ENCODE peak calls at places on chromosome 2, in nine cellular contexts. J, H, S, O, K, C, Q, F and N are unnamed samples. For H3K9me3, the result is how much of the 10 kb centered on the place peaks cover.

GRCh38 chr2:9071032-9071431 is 67.5 kb upstream of the MBOAT2 start:
- DNase-seq in Q (peak), O (peak), C (no peak), F (peak), S (peak), J (peak), H (peak), K (peak), N (peak)

GRCh38 chr2:575030-575727 is 102.0 kb downstream of the TMEM18 start:
- DNase-seq in F (no peak), O (no peak), Q (no peak), S (no peak), K (no peak), J (no peak), C (no peak), H (no peak), N (no peak)

GRCh38 chr2:58539973-58540372 is 298.8 kb upstream of the FANCL start:
- DNase-seq in C (peak), J (no peak), H (no peak), O (peak), F (no peak), S (no peak), Q (no peak), K (no peak), N (peak)

GRCh38 chr2:16023663-16024360 is 83.5 kb downstream of the MYCN start:
- DNase-seq in O (no peak), J (no peak), F (no peak), S (no peak), H (no peak), K (no peak), C (no peak), Q (no peak), N (no peak)

GRCh38 chr2:127165539-127165935 is 54.6 kb downstream of the CYP27C1 start:
- DNase-seq in C (no peak), H (no peak), O (no peak), J (no peak), Q (no peak), K (no peak), F (no peak), S (no peak), N (no peak)

GRCh38 chr2:98509542-98510321 is 65.1 kb downstream of the INPP4A start:
- DNase-seq in C (no peak), J (no peak), O (no peak), K (peak), H (no peak), S (no peak), Q (no peak), F (no peak), N (no peak)

GRCh38 chr2:37560863-37561614 is 110.4 kb downstream of the CDC42EP3 start:
- DNase-seq in O (peak), S (peak), J (no peak), H (no peak), K (no peak), Q (no peak), C (no peak), F (no peak), N (no peak)

GRCh38 chr2:241796610-241797138 is 12.3 kb upstream of the NEU4 start:
- DNase-seq in F (no peak), J (no peak), C (no peak), S (no peak), K (no peak), Q (no peak), H (no peak), O (no peak), N (no peak)

GRCh38 chr2:5695641-5696350 is 3.6 kb downstream of the SOX11 start:
- DNase-seq in S (peak), F (no peak), K (no peak), C (peak), H (no peak), O (peak), Q (no peak), J (no peak), N (peak)

DNA sequence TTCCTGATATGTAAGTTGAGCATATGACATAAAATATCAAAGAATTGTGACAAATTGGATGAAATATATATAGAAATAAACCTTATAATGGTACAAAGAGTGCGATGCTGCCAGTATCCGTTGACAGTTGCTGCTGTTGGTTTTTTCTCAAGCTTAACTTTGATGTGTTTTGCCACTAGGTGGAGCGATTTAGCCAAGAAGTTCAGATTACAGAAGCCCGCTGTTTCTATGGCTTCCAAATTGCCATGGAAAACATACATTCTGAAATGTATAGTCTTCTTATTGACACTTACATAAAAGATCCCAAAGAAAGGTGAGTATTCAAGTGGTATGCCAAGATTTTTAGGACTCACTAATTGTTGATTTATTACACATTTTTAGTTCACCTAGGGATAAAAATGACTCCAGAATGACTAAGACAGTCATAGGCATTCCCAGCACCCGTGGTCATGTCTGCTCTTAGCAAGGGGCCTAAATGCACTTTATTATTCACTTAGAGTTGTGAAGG is 2.1 kb downstream of the RRM2 start:
- DNase-seq in K (peak), C (peak), J (peak), H (no peak), F (peak), S (peak), O (peak), Q (no peak), N (no peak)
- H3K4me3 ChIP-seq in K (peak), C (peak), J (no peak), H (peak), F (peak), S (no peak), O (peak), Q (no peak), N (peak)

DNA sequence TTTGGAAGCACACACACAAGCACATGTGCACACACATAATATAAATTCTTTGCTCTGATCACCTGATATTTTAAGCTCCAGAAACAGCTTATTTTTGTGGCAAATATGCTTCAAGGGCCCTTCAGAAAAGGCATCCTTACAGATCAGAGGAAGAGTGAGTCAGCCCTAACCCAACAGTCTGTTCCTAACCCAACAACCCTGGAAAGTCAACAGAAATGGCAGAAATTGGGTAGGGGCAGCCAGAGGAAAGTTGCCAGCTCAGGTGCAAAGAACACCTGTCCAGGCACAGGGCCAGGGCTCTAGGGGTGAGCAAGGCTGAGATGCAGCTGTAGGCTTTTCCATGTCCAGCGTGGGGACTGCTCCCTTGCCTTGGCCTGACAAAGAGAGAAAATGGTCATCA is 6.4 kb upstream of the NCKAP5 start:
- DNase-seq in H (no peak), O (peak), J (no peak), S (peak), K (no peak), F (peak), C (no peak), Q (no peak), N (no peak)
- H3K9me3 ChIP-seq in H (under half), O (under half), J (under half), S (under half), K (under half), F (under half), C (under half), Q (under half), N (under half)

DNA sequence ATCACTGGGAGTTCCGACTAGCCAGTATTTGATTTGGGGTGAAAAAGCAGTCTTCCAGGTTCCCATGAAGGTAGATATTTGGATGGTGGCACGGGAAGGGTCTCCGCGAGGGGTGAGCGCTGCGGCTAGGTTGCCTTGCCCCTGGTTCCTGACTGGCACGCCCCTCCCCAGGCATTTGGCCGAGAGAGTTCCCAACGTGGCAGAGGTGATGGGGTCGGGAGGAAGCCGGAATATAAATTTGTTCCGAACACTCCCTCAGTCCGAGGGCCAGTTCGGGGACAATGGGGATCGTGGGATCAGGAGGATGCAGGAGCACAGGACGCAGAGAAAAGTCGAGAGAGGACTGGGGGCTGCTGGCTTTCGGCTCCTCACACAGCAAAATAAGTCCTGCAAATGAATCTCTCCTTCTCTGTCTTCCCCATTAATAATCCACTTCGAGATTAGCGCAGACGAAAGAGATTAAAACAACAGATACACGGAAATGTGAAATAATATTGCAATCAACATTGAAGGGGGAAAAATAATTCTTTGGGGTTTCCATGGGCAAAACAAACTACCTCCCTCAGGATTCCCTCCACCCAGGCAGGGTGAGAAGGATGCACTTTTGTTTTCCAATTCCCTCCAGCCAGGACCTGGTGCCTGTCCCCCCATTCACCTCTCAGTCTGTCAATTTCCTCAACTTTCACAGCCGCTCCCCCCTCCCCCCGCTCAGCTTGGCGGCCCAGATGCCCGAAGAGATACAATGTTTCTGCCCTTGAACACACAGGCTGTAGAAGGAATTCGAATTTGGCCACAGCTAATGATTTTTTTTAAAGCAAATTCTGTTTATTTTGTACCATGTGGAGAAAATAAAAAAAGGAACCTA is 3.1 kb upstream of the ZEB2 start:
- DNase-seq in S (no peak), C (peak), K (no peak), J (no peak), Q (no peak), H (no peak), F (peak), O (no peak), N (no peak)
- H3K9ac ChIP-seq in S (peak), C (no peak), K (peak), J (no peak), Q (no peak), H (no peak), F (peak), O (peak), N (peak)

GRCh38 chr2:238126775-238127164 is 11.7 kb upstream of the KLHL30 start:
- DNase-seq in S (no peak), J (no peak), C (no peak), K (no peak), O (no peak), Q (no peak), H (no peak), F (no peak), N (no peak)

GRCh38 chr2:238128061-238129040 is 10.1 kb upstream of the KLHL30 start:
- DNase-seq in Q (no peak), J (no peak), O (no peak), F (no peak), H (no peak), K (no peak), S (no peak), C (no peak), N (no peak)

GRCh38 chr2:238126338-238126737 is 12.1 kb upstream of the KLHL30 start:
- DNase-seq in J (no peak), H (no peak), F (no peak), S (no peak), O (no peak), Q (no peak), K (no peak), C (no peak), N (no peak)

GRCh38 chr2:238129166-238130010 is 9.1 kb upstream of the KLHL30 start:
- DNase-seq in C (no peak), F (no peak), J (no peak), O (no peak), S (no peak), Q (no peak), K (no peak), H (no peak), N (no peak)

GRCh38 chr2:238127165-238128060 is 11.1 kb upstream of the KLHL30 start:
- DNase-seq in S (peak), O (no peak), K (peak), F (no peak), C (peak), Q (no peak), J (peak), H (no peak), N (no peak)
- H3K4me3 ChIP-seq in S (peak), O (no peak), K (no peak), F (no peak), C (no peak), Q (no peak), J (peak), H (no peak), N (no peak)

GRCh38 chr2:239881031-239881471 is 144.1 kb downstream of the NDUFA10 start:
- DNase-seq in J (no peak), F (peak), S (no peak), K (no peak), O (no peak), C (no peak), H (no peak), Q (no peak), N (no peak)

GRCh38 chr2:239882781-239883180 is 142.4 kb downstream of the NDUFA10 start:
- DNase-seq in S (no peak), H (no peak), J (no peak), O (no peak), K (no peak), C (no peak), F (no peak), Q (no peak), N (no peak)

GRCh38 chr2:239883326-239884050 is 141.7 kb downstream of the NDUFA10 start:
- DNase-seq in C (no peak), F (no peak), H (no peak), S (no peak), J (no peak), Q (no peak), O (no peak), K (no peak), N (no peak)

GRCh38 chr2:239881561-239882320 is 143.4 kb downstream of the NDUFA10 start:
- DNase-seq in F (peak), C (no peak), O (peak), K (no peak), J (no peak), H (no peak), S (peak), Q (no peak), N (no peak)

DNA sequence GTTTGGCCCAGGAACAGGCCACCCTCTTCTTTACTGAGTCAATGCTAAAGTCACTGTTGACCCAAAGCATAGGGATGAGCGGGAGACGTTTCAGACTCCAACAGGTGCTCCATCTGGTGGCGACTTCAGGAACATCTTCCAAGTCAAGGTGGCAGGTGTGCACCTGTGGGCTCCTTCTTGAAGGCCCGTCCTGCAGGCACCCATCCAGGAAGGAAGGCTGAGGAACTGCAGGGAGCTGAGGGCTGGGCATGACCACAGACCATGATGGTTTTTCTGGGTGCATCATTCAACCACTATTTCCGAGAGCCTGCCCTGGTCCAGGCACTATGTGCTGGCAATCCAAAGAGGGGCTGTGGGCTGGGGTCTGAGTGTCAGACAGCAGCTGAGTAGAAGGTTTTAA is 142.8 kb downstream of the NDUFA10 start:
- DNase-seq in S (peak), H (no peak), O (peak), F (peak), J (peak), C (peak), Q (peak), K (peak), N (peak)
- H3K9me3 ChIP-seq in S (under half), H (under half), O (under half), F (under half), J (under half), C (under half), Q (under half), K (under half), N (under half)

GRCh38 chr2:113275556-113276215 is 3.0 kb downstream of the PAX8 start:
- DNase-seq in H (no peak), C (peak), K (no peak), J (no peak), Q (no peak), F (no peak), S (no peak), O (no peak), N (no peak)

GRCh38 chr2:113277474-113278072 is 1.1 kb downstream of the PAX8 start:
- DNase-seq in O (no peak), S (peak), F (no peak), K (no peak), J (no peak), Q (no peak), C (peak), H (no peak), N (no peak)

GRCh38 chr2:113276216-113276905 is 2.4 kb downstream of the PAX8 start:
- DNase-seq in H (no peak), S (no peak), Q (no peak), F (no peak), C (peak), K (no peak), O (no peak), J (no peak), N (no peak)

GRCh38 chr2:113278073-113278811 is 479 bp downstream of the PAX8 start:
- DNase-seq in J (no peak), C (peak), S (no peak), O (no peak), K (no peak), H (no peak), F (no peak), Q (no peak), N (no peak)

DNA sequence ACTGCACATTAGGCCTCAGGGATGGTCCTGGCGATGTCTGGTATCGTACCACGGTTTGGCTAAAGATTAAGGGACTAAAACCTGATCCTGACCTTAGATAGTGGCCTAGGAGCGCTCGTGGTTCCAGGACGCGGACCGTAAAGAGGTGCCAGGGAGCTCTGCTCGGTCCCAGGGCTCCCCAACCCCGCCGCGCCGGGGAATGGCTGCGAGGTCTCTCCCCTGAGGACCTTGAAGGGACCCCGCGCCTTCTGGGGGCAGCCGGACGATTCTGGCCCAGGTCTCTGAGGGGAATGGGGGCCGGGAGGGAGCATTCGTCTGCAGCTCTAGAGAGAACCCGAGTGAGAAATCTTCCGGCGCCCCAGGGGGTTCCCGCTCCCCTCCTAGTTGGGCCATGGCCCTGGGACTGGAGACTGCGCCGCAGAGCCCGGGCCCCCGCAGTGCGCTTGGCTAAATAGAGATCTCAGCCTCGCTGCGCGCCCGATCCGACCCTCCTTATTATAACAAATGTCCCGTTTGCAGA is 1.8 kb downstream of the PAX8 start:
- DNase-seq in H (no peak), J (no peak), Q (no peak), F (no peak), C (peak), K (no peak), S (no peak), O (no peak), N (no peak)
- H3K9ac ChIP-seq in H (no peak), J (no peak), Q (no peak), F (no peak), C (no peak), K (no peak), S (no peak), O (no peak), N (peak)

DNA sequence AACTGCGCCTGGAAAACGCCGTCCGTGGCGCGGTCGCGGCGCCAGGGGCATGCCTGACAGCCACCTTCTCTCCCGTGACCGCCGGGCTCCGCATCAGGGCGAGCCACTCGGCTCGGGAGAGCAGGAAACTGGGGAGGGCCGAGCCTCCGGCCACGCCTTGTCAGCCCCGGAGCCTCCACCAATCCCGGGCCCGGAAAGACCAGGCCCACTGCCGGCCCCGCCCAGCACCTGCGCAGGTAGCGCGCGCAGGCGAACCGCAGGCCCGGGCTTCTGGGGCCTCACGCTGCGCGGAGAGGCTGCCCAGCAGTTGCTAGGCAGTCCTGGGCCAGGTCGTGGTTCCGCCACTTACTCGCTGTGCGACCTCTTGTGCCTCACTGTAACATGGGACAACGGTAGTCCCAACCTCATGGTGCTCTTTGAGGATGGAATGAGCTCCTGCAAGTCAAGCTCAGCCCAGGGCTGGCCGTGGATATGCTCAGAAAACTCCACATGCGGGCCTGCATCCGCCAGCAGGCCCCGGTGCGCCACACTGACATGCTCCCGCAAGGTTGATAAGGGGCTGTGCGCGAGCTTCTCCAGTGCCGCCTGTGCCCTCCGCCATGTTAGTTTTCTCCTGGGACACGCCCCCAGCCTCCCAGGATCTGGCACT is 97.1 kb downstream of the INHBB start:
- DNase-seq in H (peak), C (peak), O (no peak), F (no peak), K (peak), S (no peak), Q (peak), J (no peak), N (peak)
- H3K4me3 ChIP-seq in H (peak), C (peak), O (no peak), F (no peak), K (peak), S (no peak), Q (peak), J (no peak), N (peak)

GRCh38 chr2:94774851-94775250 is 96.4 kb upstream of the TEKT4 start:
- DNase-seq in F (no peak), S (no peak), J (no peak), O (no peak), Q (no peak), K (no peak), H (no peak), C (no peak), N (no peak)
- H3K9me3 ChIP-seq in F (under half), S (under half), J (under half), O (under half), Q (half or more), K (under half), H (under half), C (under half), N (under half)